ENCODE peak calls at places on chromosome 1, in eight cellular contexts. I, S, N, Y, V, D, A and B are unnamed samples.

GRCh38 chr1:201452881-201453280 is 16.1 kb downstream of the PHLDA3 start:
- DNase-seq in A (no peak), V (no peak), I (no peak), S (no peak), D (no peak), N (no peak), Y (no peak), B (no peak)

GRCh38 chr1:165527673-165528072 is 16.1 kb upstream of the LRRC52 start:
- DNase-seq in A (no peak), N (no peak), I (no peak), V (no peak), Y (no peak), D (no peak), S (no peak), B (no peak)

GRCh38 chr1:11227106-11228077 is 35.0 kb downstream of the MTOR start:
- DNase-seq in A (peak), I (no peak), D (no peak), N (no peak), S (no peak), Y (no peak), V (no peak), B (no peak)

GRCh38 chr1:54488065-54488750 is 59.8 kb upstream of the ACOT11 start:
- DNase-seq in A (peak), I (peak), N (peak), Y (peak), S (peak), D (peak), V (peak), B (peak)

GRCh38 chr1:234624718-234625117 is 14.7 kb upstream of the IRF2BP2 start:
- DNase-seq in I (no peak), D (no peak), N (no peak), S (no peak), V (no peak), A (no peak), Y (no peak), B (no peak)

GRCh38 chr1:64488862-64489261 is 18.9 kb downstream of the CACHD1 start:
- DNase-seq in D (no peak), V (no peak), N (no peak), S (no peak), A (no peak), I (no peak), Y (no peak), B (no peak)

GRCh38 chr1:9753121-9753531 is 70.6 kb downstream of the CLSTN1 start:
- DNase-seq in S (no peak), Y (no peak), V (no peak), I (no peak), A (peak), N (no peak), D (no peak), B (no peak)

GRCh38 chr1:5447479-5448070 is 544.6 kb downstream of the NPHP4 start:
- DNase-seq in N (no peak), I (no peak), S (no peak), V (no peak), A (no peak), Y (no peak), D (no peak), B (peak)

GRCh38 chr1:32249831-32250525 is 1.1 kb upstream of the LCK start:
- DNase-seq in I (no peak), N (no peak), S (peak), A (peak), D (peak), Y (no peak), V (no peak), B (peak)

GRCh38 chr1:10431065-10431730 is 965 bp downstream of the CENPS start:
- DNase-seq in V (no peak), A (peak), Y (no peak), N (no peak), I (no peak), D (no peak), S (no peak), B (no peak)

GRCh38 chr1:150567717-150568561 is 11.5 kb downstream of the MCL1 start:
- DNase-seq in N (peak), S (peak), A (peak), V (no peak), Y (peak), D (peak), I (no peak), B (peak)